ENCODE peak calls at places on chromosomes 7 and 10, in eight cellular contexts. One of them, this sample, is unnamed.

GRCh38 chr10:76119515-76119914 is 688.1 kb downstream of the LRMDA start:
- DNase-seq in AG04450: no peak
- DNase-seq in A549: no peak
- DNase-seq in cardiac muscle cell: peak
- DNase-seq in pancreas: no peak
- DNase-seq in GM12864: no peak
- DNase-seq in fibroblast of villous mesenchyme: peak
- DNase-seq in astrocyte: peak
- DNase-seq in this sample: no peak

GRCh38 chr10:13809447-13809846 is 222.7 kb downstream of the PRPF18 start:
- DNase-seq in AG04450: no peak
- DNase-seq in A549: no peak
- DNase-seq in cardiac muscle cell: no peak
- DNase-seq in pancreas: no peak
- DNase-seq in GM12864: no peak
- DNase-seq in fibroblast of villous mesenchyme: no peak
- DNase-seq in astrocyte: peak
- DNase-seq in this sample: no peak

GRCh38 chr7:8084772-8085171 is 116.2 kb downstream of the GLCCI1 start:
- DNase-seq in AG04450: no peak
- DNase-seq in A549: no peak
- DNase-seq in cardiac muscle cell: no peak
- DNase-seq in pancreas: no peak
- DNase-seq in GM12864: no peak
- DNase-seq in fibroblast of villous mesenchyme: no peak
- DNase-seq in astrocyte: no peak
- DNase-seq in this sample: no peak

GRCh38 chr10:102226542-102226870 is 407 bp downstream of the ELOVL3 start:
- DNase-seq in AG04450: no peak
- DNase-seq in A549: no peak
- DNase-seq in cardiac muscle cell: no peak
- DNase-seq in pancreas: no peak
- DNase-seq in GM12864: no peak
- DNase-seq in fibroblast of villous mesenchyme: no peak
- DNase-seq in astrocyte: no peak
- DNase-seq in this sample: no peak

GRCh38 chr7:32879460-32879859 is 12.1 kb downstream of the KBTBD2 start:
- DNase-seq in AG04450: no peak
- DNase-seq in A549: no peak
- DNase-seq in cardiac muscle cell: peak
- DNase-seq in pancreas: no peak
- DNase-seq in GM12864: no peak
- DNase-seq in fibroblast of villous mesenchyme: peak
- DNase-seq in astrocyte: peak
- DNase-seq in this sample: no peak

GRCh38 chr10:101646369-101646768 is 48.6 kb downstream of the FBXW4 start:
- DNase-seq in AG04450: no peak
- DNase-seq in A549: no peak
- DNase-seq in cardiac muscle cell: no peak
- DNase-seq in pancreas: no peak
- DNase-seq in GM12864: no peak
- DNase-seq in fibroblast of villous mesenchyme: no peak
- DNase-seq in astrocyte: no peak
- DNase-seq in this sample: no peak

GRCh38 chr7:131007439-131008330 is 273.7 kb upstream of the KLF14 start:
- DNase-seq in AG04450: no peak
- DNase-seq in A549: peak
- DNase-seq in cardiac muscle cell: peak
- DNase-seq in pancreas: peak
- DNase-seq in GM12864: no peak
- DNase-seq in fibroblast of villous mesenchyme: peak
- DNase-seq in astrocyte: peak
- DNase-seq in this sample: peak

GRCh38 chr10:59887006-59887405 is 19.4 kb downstream of the CCDC6 start:
- DNase-seq in AG04450: no peak
- DNase-seq in A549: no peak
- DNase-seq in cardiac muscle cell: no peak
- DNase-seq in pancreas: no peak
- DNase-seq in GM12864: no peak
- DNase-seq in fibroblast of villous mesenchyme: no peak
- DNase-seq in astrocyte: no peak
- DNase-seq in this sample: no peak

GRCh38 chr7:152177696-152178404 is 152.4 kb downstream of the GALNT11 start:
- DNase-seq in AG04450: no peak
- DNase-seq in A549: no peak
- DNase-seq in cardiac muscle cell: peak
- DNase-seq in pancreas: no peak
- DNase-seq in GM12864: no peak
- DNase-seq in fibroblast of villous mesenchyme: peak
- DNase-seq in astrocyte: peak
- DNase-seq in this sample: no peak

GRCh38 chr7:2261611-2262010 is 19.6 kb downstream of the NUDT1 start:
- DNase-seq in AG04450: no peak
- DNase-seq in A549: no peak
- DNase-seq in cardiac muscle cell: no peak
- DNase-seq in pancreas: no peak
- DNase-seq in GM12864: no peak
- DNase-seq in fibroblast of villous mesenchyme: no peak
- DNase-seq in astrocyte: no peak
- DNase-seq in this sample: peak

DNA sequence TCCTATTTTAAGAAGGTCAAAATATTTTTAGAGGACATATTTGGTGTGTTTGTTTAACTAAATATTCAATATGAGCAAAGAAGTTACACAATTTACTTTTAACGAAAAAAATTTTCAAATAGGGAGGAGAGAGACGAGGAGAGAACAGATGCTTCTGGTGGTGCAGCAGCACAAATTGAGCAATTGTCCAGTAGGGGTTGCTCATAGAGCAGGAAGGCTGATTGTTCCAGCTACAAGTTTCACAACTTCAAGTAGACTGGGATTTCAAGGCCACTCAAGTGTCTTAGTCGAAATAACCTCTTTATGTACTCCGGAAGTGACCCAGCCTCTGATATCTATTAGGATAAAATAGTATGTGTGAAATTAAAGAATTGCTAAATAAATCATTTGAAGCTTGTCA is 197.9 kb downstream of the HDAC9 start:
- DNase-seq in AG04450: peak
- DNase-seq in A549: no peak
- DNase-seq in cardiac muscle cell: peak
- DNase-seq in pancreas: no peak
- DNase-seq in GM12864: no peak
- DNase-seq in fibroblast of villous mesenchyme: peak
- DNase-seq in astrocyte: peak
- DNase-seq in this sample: peak
- TF ChIP-seq CTCF in AG04450: peak
- TF ChIP-seq CTCF in A549: no peak
- TF ChIP-seq CTCF in cardiac muscle cell: peak
- TF ChIP-seq CTCF in pancreas: no peak
- TF ChIP-seq CTCF in GM12864: no peak
- TF ChIP-seq CTCF in fibroblast of villous mesenchyme: peak
- TF ChIP-seq CTCF in astrocyte: peak
- TF ChIP-seq CTCF in this sample: peak

GRCh38 chr7:66277492-66277891 is 72.4 kb downstream of the TPST1 start:
- DNase-seq in AG04450: no peak
- DNase-seq in A549: no peak
- DNase-seq in cardiac muscle cell: no peak
- DNase-seq in pancreas: no peak
- DNase-seq in GM12864: no peak
- DNase-seq in fibroblast of villous mesenchyme: no peak
- DNase-seq in astrocyte: no peak
- DNase-seq in this sample: no peak
- H3K4me3 ChIP-seq in AG04450: no peak
- H3K4me3 ChIP-seq in A549: no peak
- H3K4me3 ChIP-seq in cardiac muscle cell: no peak
- H3K4me3 ChIP-seq in pancreas: no peak
- H3K4me3 ChIP-seq in GM12864: no peak
- H3K4me3 ChIP-seq in fibroblast of villous mesenchyme: no peak
- H3K4me3 ChIP-seq in astrocyte: no peak
- H3K4me3 ChIP-seq in this sample: no peak

GRCh38 chr7:5467645-5468044 is 44.0 kb upstream of the TNRC18 start:
- DNase-seq in AG04450: no peak
- DNase-seq in A549: no peak
- DNase-seq in cardiac muscle cell: no peak
- DNase-seq in pancreas: no peak
- DNase-seq in GM12864: no peak
- DNase-seq in fibroblast of villous mesenchyme: no peak
- DNase-seq in astrocyte: no peak
- DNase-seq in this sample: no peak
- TF ChIP-seq CTCF in AG04450: no peak
- TF ChIP-seq CTCF in A549: no peak
- TF ChIP-seq CTCF in cardiac muscle cell: no peak
- TF ChIP-seq CTCF in pancreas: no peak
- TF ChIP-seq CTCF in GM12864: no peak
- TF ChIP-seq CTCF in fibroblast of villous mesenchyme: no peak
- TF ChIP-seq CTCF in astrocyte: no peak
- TF ChIP-seq CTCF in this sample: no peak

DNA sequence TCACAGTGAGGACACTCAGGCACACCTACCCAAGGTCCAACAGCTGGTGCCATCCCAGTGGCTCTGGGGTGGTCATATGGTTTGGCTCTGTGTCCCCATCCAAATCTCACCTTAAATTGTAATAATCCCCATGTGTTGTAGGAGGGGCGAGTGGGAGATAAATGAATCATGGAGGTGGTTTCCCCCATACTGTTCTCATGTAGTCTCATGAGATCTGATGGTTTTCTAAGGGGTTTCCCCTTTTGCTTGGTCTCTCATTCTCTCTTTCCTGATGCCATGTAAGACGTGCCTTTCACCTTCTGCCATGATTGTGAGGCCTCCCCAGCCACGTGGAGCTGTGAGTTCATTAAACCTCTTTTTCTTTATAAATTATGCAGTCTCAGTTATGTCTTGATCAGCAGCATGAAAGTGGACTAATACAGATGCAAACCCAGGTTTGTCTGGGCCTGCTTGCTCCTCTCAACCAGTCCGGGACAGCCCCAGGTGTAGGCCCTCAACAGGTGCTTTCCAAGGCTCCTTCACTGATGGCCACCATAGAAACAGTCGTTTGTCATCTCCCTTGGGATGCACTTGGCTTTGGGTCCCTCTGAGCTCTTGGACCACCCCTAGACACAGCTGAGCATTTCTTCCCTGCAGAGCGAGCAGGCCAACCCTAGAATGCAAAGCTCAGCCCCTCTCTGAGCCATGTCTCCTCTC is 101.3 kb upstream of the CTBP2 start:
- DNase-seq in AG04450: no peak
- DNase-seq in A549: no peak
- DNase-seq in cardiac muscle cell: no peak
- DNase-seq in pancreas: no peak
- DNase-seq in GM12864: no peak
- DNase-seq in fibroblast of villous mesenchyme: no peak
- DNase-seq in astrocyte: no peak
- DNase-seq in this sample: no peak
- H3K4me3 ChIP-seq in AG04450: no peak
- H3K4me3 ChIP-seq in A549: no peak
- H3K4me3 ChIP-seq in cardiac muscle cell: no peak
- H3K4me3 ChIP-seq in pancreas: no peak
- H3K4me3 ChIP-seq in GM12864: no peak
- H3K4me3 ChIP-seq in fibroblast of villous mesenchyme: no peak
- H3K4me3 ChIP-seq in astrocyte: no peak
- H3K4me3 ChIP-seq in this sample: no peak

GRCh38 chr10:95745487-95745886 is 10.5 kb upstream of the ENTPD1 start:
- DNase-seq in AG04450: no peak
- DNase-seq in A549: no peak
- DNase-seq in cardiac muscle cell: no peak
- DNase-seq in pancreas: no peak
- DNase-seq in GM12864: no peak
- DNase-seq in fibroblast of villous mesenchyme: no peak
- DNase-seq in astrocyte: no peak
- DNase-seq in this sample: no peak

GRCh38 chr10:95742962-95743535 is 12.9 kb upstream of the ENTPD1 start:
- DNase-seq in AG04450: no peak
- DNase-seq in A549: no peak
- DNase-seq in cardiac muscle cell: no peak
- DNase-seq in pancreas: no peak
- DNase-seq in GM12864: no peak
- DNase-seq in fibroblast of villous mesenchyme: no peak
- DNase-seq in astrocyte: peak
- DNase-seq in this sample: no peak

GRCh38 chr10:95742529-95742884 is 13.5 kb upstream of the ENTPD1 start:
- DNase-seq in AG04450: no peak
- DNase-seq in A549: no peak
- DNase-seq in cardiac muscle cell: peak
- DNase-seq in pancreas: peak
- DNase-seq in GM12864: no peak
- DNase-seq in fibroblast of villous mesenchyme: no peak
- DNase-seq in astrocyte: peak
- DNase-seq in this sample: peak

DNA sequence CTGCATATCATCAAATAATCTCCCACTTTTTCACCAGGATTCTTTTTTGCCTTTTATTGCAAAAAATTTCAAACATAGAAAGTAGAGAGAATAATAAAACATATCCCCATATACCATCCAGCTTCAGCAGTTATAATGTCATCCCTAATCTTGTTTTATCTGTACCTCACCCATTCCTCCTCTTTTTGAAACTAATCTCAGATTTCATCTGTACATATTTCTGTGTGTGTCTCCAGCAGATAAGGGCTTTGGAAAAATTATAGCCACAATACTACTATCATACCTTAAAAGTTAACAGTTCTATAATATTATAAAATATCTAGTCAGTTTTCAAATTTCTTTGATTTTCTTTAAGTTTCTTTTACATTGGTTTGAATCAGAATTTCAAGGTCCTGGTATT is 7.6 kb upstream of the ENTPD1 start:
- DNase-seq in AG04450: no peak
- DNase-seq in A549: no peak
- DNase-seq in cardiac muscle cell: no peak
- DNase-seq in pancreas: no peak
- DNase-seq in GM12864: no peak
- DNase-seq in fibroblast of villous mesenchyme: no peak
- DNase-seq in astrocyte: no peak
- DNase-seq in this sample: no peak
- TF ChIP-seq CTCF in AG04450: no peak
- TF ChIP-seq CTCF in A549: no peak
- TF ChIP-seq CTCF in cardiac muscle cell: no peak
- TF ChIP-seq CTCF in pancreas: no peak
- TF ChIP-seq CTCF in GM12864: no peak
- TF ChIP-seq CTCF in fibroblast of villous mesenchyme: no peak
- TF ChIP-seq CTCF in astrocyte: no peak
- TF ChIP-seq CTCF in this sample: no peak

GRCh38 chr10:103850572-103850895 is 4.8 kb downstream of the SH3PXD2A start:
- DNase-seq in AG04450: no peak
- DNase-seq in A549: no peak
- DNase-seq in cardiac muscle cell: no peak
- DNase-seq in pancreas: no peak
- DNase-seq in GM12864: no peak
- DNase-seq in fibroblast of villous mesenchyme: no peak
- DNase-seq in astrocyte: no peak
- DNase-seq in this sample: no peak
- H3K4me3 ChIP-seq in AG04450: peak
- H3K4me3 ChIP-seq in A549: no peak
- H3K4me3 ChIP-seq in cardiac muscle cell: no peak
- H3K4me3 ChIP-seq in pancreas: no peak
- H3K4me3 ChIP-seq in GM12864: no peak
- H3K4me3 ChIP-seq in fibroblast of villous mesenchyme: no peak
- H3K4me3 ChIP-seq in astrocyte: peak
- H3K4me3 ChIP-seq in this sample: no peak

DNA sequence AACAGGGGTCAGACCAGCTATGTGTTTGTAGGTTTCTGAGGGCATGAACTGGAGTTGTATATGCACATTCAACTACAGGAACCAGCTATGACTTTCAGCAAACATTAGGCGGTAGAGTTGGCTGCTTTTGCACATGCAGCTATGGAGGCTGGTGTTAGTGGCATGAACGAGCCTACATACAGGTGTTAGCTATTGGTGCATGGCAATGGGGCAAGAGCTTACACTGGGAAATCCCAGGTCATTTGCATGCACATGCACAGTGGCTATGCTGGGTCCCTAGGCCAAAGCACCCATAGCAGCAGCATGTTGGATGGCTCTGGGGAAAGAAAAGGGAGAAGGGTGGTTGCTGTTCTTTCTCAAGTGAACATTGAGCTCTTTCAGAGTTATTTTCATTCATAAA is 1018.5 kb upstream of the PHF14 start:
- DNase-seq in AG04450: no peak
- DNase-seq in A549: no peak
- DNase-seq in cardiac muscle cell: no peak
- DNase-seq in pancreas: no peak
- DNase-seq in GM12864: no peak
- DNase-seq in fibroblast of villous mesenchyme: no peak
- DNase-seq in astrocyte: no peak
- DNase-seq in this sample: no peak
- TF ChIP-seq CTCF in AG04450: no peak
- TF ChIP-seq CTCF in A549: no peak
- TF ChIP-seq CTCF in cardiac muscle cell: no peak
- TF ChIP-seq CTCF in pancreas: no peak
- TF ChIP-seq CTCF in GM12864: no peak
- TF ChIP-seq CTCF in fibroblast of villous mesenchyme: no peak
- TF ChIP-seq CTCF in astrocyte: no peak
- TF ChIP-seq CTCF in this sample: no peak

This sample was measured in GM12865.